ENCODE peak calls at places on chromosomes 16 and 17, in six cellular contexts. G, V, U, K, R and Y are unnamed samples.

GRCh38 chr17:56966277-56966676 is 5.4 kb upstream of the COIL start:
- DNase-seq in K (no peak), U (no peak), R (no peak), G (no peak), V (no peak), Y (no peak)

GRCh38 chr16:16037521-16037920 is 88.1 kb downstream of the ABCC1 start:
- DNase-seq in R (no peak), G (no peak), V (no peak), U (no peak), K (no peak), Y (no peak)

GRCh38 chr16:85683363-85683762 is 5.4 kb downstream of the GINS2 start:
- DNase-seq in G (no peak), K (no peak), U (no peak), V (no peak), R (no peak), Y (no peak)

GRCh38 chr17:45740553-45741330 is 43.4 kb upstream of the CRHR1 start:
- DNase-seq in K (peak; percentile 53), U (peak; percentile 88), R (peak; percentile 72), G (peak; percentile 89), V (peak; percentile 97), Y (peak; percentile 27)

GRCh38 chr16:86046901-86047300 is 147.9 kb downstream of the IRF8 start:
- DNase-seq in G (no peak), V (no peak), R (peak; percentile 29), K (no peak), U (no peak), Y (no peak)

GRCh38 chr17:9273334-9274118 is 252.2 kb downstream of the NTN1 start:
- DNase-seq in V (no peak), K (no peak), G (no peak), U (no peak), R (no peak), Y (no peak)

GRCh38 chr16:85137323-85138072 is 25.2 kb upstream of the CIBAR2 start:
- DNase-seq in U (peak; percentile 96), G (no peak), R (peak; percentile 51), K (no peak), V (no peak), Y (peak; percentile 65)

GRCh38 chr17:33668516-33668915 is 375.4 kb upstream of the ASIC2 start:
- DNase-seq in R (no peak), G (no peak), V (no peak), U (no peak), K (no peak), Y (no peak)

GRCh38 chr16:68893710-68894705 is 50.7 kb downstream of the TANGO6 start:
- DNase-seq in U (no peak), V (peak; percentile 56), G (no peak), K (no peak), R (peak; percentile 23), Y (peak; percentile 48)

GRCh38 chr17:13671341-13671740 is 69.6 kb upstream of the HS3ST3A1 start:
- DNase-seq in V (peak; percentile 25), U (no peak), R (no peak), G (no peak), K (no peak), Y (no peak)

GRCh38 chr17:4665027-4665426 is 23.5 kb upstream of the ALOX15 start:
- DNase-seq in K (no peak), G (no peak), U (no peak), V (no peak), R (no peak), Y (no peak)

GRCh38 chr17:80829166-80829813 is 162.4 kb upstream of the CHMP6 start:
- DNase-seq in V (no peak), U (no peak), K (no peak), R (no peak), G (no peak), Y (no peak)

GRCh38 chr17:21289175-21289901 is 4.8 kb downstream of the MAP2K3 start:
- DNase-seq in K (no peak), U (no peak), V (no peak), R (no peak), G (no peak), Y (no peak)

GRCh38 chr16:57045694-57046381 is 46.5 kb upstream of the CPNE2 start:
- DNase-seq in U (peak; percentile 64), G (peak; percentile 21), K (no peak), R (peak; percentile 65), V (peak; percentile 84), Y (peak; percentile 75)

GRCh38 chr17:71828182-71828596 is 292.6 kb upstream of the SOX9 start:
- DNase-seq in U (peak; percentile 58), V (peak; percentile 97), G (no peak), K (peak; percentile 97), R (no peak), Y (no peak)

GRCh38 chr17:79483842-79484241 is 127.0 kb downstream of the RBFOX3 start:
- DNase-seq in K (no peak), V (no peak), G (no peak), R (no peak), U (no peak), Y (no peak)

GRCh38 chr17:49835472-49835871 is 12.4 kb downstream of the TAC4 start:
- DNase-seq in U (no peak), K (no peak), R (no peak), V (no peak), G (no peak), Y (no peak)

GRCh38 chr17:60107526-60108257 is 29.0 kb upstream of the HEATR6 start:
- DNase-seq in V (no peak), G (no peak), U (no peak), K (no peak), R (peak; percentile 31), Y (no peak)

GRCh38 chr16:68972720-68973119 is 129.4 kb downstream of the TANGO6 start:
- DNase-seq in V (peak; percentile 89), G (no peak), R (peak; percentile 57), K (peak; percentile 67), U (peak; percentile 27), Y (peak; percentile 81)

GRCh38 chr17:21678451-21679081 is 13.8 kb upstream of the KCNJ18 start:
- DNase-seq in U (peak; percentile 67), V (no peak), R (peak; percentile 73), K (no peak), G (no peak), Y (no peak)

DNA sequence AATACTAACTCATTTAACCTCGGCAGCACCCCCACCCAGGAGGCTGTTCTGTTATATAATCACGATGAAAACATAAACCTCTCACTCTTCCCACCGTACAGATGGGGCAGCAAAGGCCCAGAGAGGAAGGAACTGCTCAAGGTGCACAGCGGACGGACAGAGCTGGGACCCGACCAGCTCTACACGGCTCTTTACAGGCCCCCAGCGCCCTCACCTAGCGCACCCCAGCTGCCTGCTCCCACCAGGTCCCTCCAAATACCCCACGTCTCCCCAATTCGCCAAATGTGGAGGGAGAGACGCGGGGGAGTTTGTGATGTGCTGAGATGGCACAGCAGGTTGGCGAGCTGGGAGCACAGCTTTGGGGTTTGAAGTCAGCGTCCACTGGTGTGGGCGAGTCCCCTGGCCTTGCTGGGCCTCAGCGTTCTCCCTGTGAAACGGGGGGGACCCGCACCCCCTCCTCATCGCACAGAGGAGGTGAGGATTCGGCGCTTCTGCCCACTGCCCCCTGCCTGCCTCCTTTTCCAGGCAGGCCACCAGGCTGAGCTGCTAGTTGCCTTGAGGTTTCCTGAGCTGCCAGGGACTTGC is 54.1 kb downstream of the CBFA2T3 start:
- DNase-seq in K (no peak), V (no peak), R (no peak), U (no peak), G (no peak), Y (no peak)
- H3K4me2 ChIP-seq in K (no peak overlapping the region), V (no peak overlapping the region), R (no peak overlapping the region), U (no peak overlapping the region), G (peak overlapping the region; percentile 54), Y (no peak overlapping the region)

GRCh38 chr17:75098861-75099260 is 10.9 kb upstream of the ARMC7 start:
- DNase-seq in K (no peak), V (no peak), U (no peak), R (no peak), G (no peak), Y (no peak)

GRCh38 chr17:75094871-75095399 is 7.2 kb downstream of the SLC16A5 start:
- DNase-seq in R (no peak), K (no peak), U (peak; percentile 57), V (no peak), G (no peak), Y (no peak)

GRCh38 chr17:75099881-75100595 is 9.7 kb upstream of the ARMC7 start:
- DNase-seq in R (no peak), V (no peak), U (no peak), K (no peak), G (no peak), Y (no peak)

GRCh38 chr17:75096082-75096625 is 8.4 kb downstream of the SLC16A5 start:
- DNase-seq in K (no peak), U (no peak), R (peak; percentile 98), G (peak; percentile 95), V (peak; percentile 57), Y (peak; percentile 88)

DNA sequence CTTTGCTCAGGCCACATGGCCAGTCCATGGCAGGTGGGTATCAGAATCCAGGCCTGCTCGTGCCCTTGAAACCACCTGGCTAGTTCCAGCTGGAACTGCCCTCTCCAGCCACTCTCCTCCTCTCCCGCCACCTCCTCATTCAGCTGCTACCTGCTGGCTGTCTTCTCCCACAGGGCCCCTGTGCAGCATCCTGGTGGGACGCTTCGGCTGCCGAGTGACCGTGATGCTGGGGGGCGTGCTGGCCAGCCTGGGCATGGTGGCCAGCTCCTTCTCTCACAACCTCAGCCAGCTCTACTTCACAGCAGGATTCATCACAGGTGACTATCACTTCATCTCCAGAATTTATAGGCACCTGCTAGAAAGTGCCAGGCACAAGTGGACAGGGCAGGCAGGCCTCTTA is 10.1 kb downstream of the SLC16A5 start:
- DNase-seq in K (no peak), U (no peak), R (no peak), G (no peak), V (no peak), Y (no peak)
- TF ChIP-seq POLR2AphosphoS5 in K (no peak), U (no peak), R (no peak), G (no peak), V (no peak), Y (no peak)

DNA sequence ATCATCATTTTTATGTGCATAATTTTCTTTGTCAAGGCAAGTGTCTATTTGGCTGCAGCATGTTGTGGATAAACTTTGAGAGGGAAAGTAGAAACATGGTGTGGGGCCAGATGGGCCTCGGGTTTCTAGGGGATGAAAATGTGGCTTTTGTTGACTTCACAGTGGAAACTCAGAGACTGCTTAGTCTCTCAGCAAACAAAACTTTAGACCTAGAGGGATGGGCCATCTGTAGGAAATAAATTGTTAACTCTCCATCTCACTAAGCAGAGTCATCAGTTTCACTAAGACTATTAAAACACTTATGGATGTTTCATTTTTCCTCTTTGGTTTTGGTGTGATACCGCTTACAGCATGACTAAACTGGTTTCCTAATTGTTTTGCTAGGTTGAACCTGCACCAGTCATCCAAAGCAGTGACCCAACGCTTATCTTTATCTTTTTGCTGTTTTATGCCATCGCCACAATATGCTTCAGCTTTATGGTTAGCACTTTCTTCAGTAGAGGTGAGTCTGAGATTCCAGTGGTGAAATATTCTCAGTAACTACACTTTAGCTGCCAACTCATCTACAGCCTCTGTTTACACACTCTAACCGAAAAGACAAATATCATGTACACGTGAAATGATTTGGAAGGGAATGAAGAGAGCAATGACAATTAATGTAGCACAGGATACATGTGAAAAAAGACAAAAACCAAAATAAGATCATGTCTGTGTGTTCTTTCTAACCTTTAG is 60.6 kb upstream of the CRYM start:
- DNase-seq in V (no peak), U (no peak), G (no peak), K (no peak), R (no peak), Y (no peak)
- H3K4me2 ChIP-seq in V (no peak overlapping the region), U (no peak overlapping the region), G (no peak overlapping the region), K (no peak overlapping the region), R (no peak overlapping the region), Y (no peak overlapping the region)

GRCh38 chr17:82053556-82054263 is 2.0 kb downstream of the GPS1 start:
- DNase-seq in U (no peak), G (no peak), R (no peak), K (no peak), V (no peak), Y (no peak)
- TF ChIP-seq POLR2AphosphoS5 in U (no peak), G (no peak), R (no peak), K (no peak), V (no peak), Y (no peak)

GRCh38 chr17:78355045-78355641 is 4.7 kb downstream of the SOCS3 start:
- DNase-seq in U (no peak), K (no peak), V (no peak), G (no peak), R (peak; percentile 38), Y (no peak)
- H3K4me2 ChIP-seq in U (peak overlapping the region; percentile 98), K (no peak overlapping the region), V (peak overlapping the region; percentile 76), G (no peak overlapping the region), R (no peak overlapping the region), Y (no peak overlapping the region)